ENCODE peak calls at places on chromosomes 2 and 18, in five cellular contexts. One of them, this sample, is unnamed.

GRCh38 chr18:4758980-4759379 is 303.9 kb upstream of the DLGAP1 start:
- DNase-seq in H1: no peak
- DNase-seq in HepG2: no peak
- DNase-seq in NT2/D1: no peak
- DNase-seq in GM12878: no peak
- DNase-seq in this sample: no peak

GRCh38 chr18:3151379-3152264 is 68.1 kb downstream of the MYOM1 start:
- DNase-seq in H1: no peak
- DNase-seq in HepG2: peak; percentile 36
- DNase-seq in NT2/D1: no peak
- DNase-seq in GM12878: no peak
- DNase-seq in this sample: peak; percentile 28

GRCh38 chr2:128300621-128301020 is 18.0 kb downstream of the HS6ST1 start:
- DNase-seq in H1: no peak
- DNase-seq in HepG2: no peak
- DNase-seq in NT2/D1: no peak
- DNase-seq in GM12878: no peak
- DNase-seq in this sample: no peak

GRCh38 chr2:167943877-167944276 is 303.5 kb downstream of the STK39 start:
- DNase-seq in H1: no peak
- DNase-seq in HepG2: no peak
- DNase-seq in NT2/D1: no peak
- DNase-seq in GM12878: no peak
- DNase-seq in this sample: no peak

GRCh38 chr2:214960677-214961076 is 151.2 kb upstream of the BARD1 start:
- DNase-seq in H1: no peak
- DNase-seq in HepG2: no peak
- DNase-seq in NT2/D1: no peak
- DNase-seq in GM12878: no peak
- DNase-seq in this sample: no peak

GRCh38 chr18:7566587-7567486 is at the start of gene PTPRM:
- DNase-seq in H1: peak; percentile 75
- DNase-seq in HepG2: peak; percentile 47
- DNase-seq in NT2/D1: no peak
- DNase-seq in GM12878: no peak
- DNase-seq in this sample: peak; percentile 68

GRCh38 chr18:11357678-11358077 is 208.3 kb upstream of the PIEZO2 start:
- DNase-seq in H1: no peak
- DNase-seq in HepG2: no peak
- DNase-seq in NT2/D1: no peak
- DNase-seq in GM12878: no peak
- DNase-seq in this sample: no peak

GRCh38 chr2:128422571-128422970 is 103.9 kb upstream of the HS6ST1 start:
- DNase-seq in H1: no peak
- DNase-seq in HepG2: no peak
- DNase-seq in NT2/D1: no peak
- DNase-seq in GM12878: no peak
- DNase-seq in this sample: no peak

GRCh38 chr2:74006424-74006823 is 21.7 kb downstream of the TET3 start:
- DNase-seq in H1: no peak
- DNase-seq in HepG2: no peak
- DNase-seq in NT2/D1: no peak
- DNase-seq in GM12878: no peak
- DNase-seq in this sample: no peak

GRCh38 chr2:68637047-68637446 is 6.3 kb upstream of the PROKR1 start:
- DNase-seq in H1: no peak
- DNase-seq in HepG2: no peak
- DNase-seq in NT2/D1: no peak
- DNase-seq in GM12878: no peak
- DNase-seq in this sample: no peak

GRCh38 chr2:16860627-16861026 is 195.0 kb upstream of the CYRIA start:
- DNase-seq in H1: no peak
- DNase-seq in HepG2: no peak
- DNase-seq in NT2/D1: no peak
- DNase-seq in GM12878: no peak
- DNase-seq in this sample: no peak

GRCh38 chr2:104701471-104701911 is 152.4 kb upstream of the POU3F3 start:
- DNase-seq in H1: no peak
- DNase-seq in HepG2: no peak
- DNase-seq in NT2/D1: no peak
- DNase-seq in GM12878: no peak
- DNase-seq in this sample: no peak

GRCh38 chr18:42958353-42958752 is 157.1 kb downstream of the RIT2 start:
- DNase-seq in H1: no peak
- DNase-seq in HepG2: no peak
- DNase-seq in NT2/D1: no peak
- DNase-seq in GM12878: no peak
- DNase-seq in this sample: no peak

GRCh38 chr18:42954887-42955286 is 160.6 kb downstream of the RIT2 start:
- DNase-seq in H1: no peak
- DNase-seq in HepG2: no peak
- DNase-seq in NT2/D1: no peak
- DNase-seq in GM12878: no peak
- DNase-seq in this sample: no peak

GRCh38 chr18:42953306-42953705 is 162.2 kb downstream of the RIT2 start:
- DNase-seq in H1: no peak
- DNase-seq in HepG2: no peak
- DNase-seq in NT2/D1: no peak
- DNase-seq in GM12878: no peak
- DNase-seq in this sample: no peak

GRCh38 chr18:42959528-42959927 is 156.0 kb downstream of the RIT2 start:
- DNase-seq in H1: no peak
- DNase-seq in HepG2: no peak
- DNase-seq in NT2/D1: no peak
- DNase-seq in GM12878: no peak
- DNase-seq in this sample: no peak

GRCh38 chr18:42956287-42956686 is 159.2 kb downstream of the RIT2 start:
- DNase-seq in H1: no peak
- DNase-seq in HepG2: no peak
- DNase-seq in NT2/D1: no peak
- DNase-seq in GM12878: no peak
- DNase-seq in this sample: no peak
- TF ChIP-seq SUZ12 in H1: no peak
- TF ChIP-seq SUZ12 in HepG2: no peak
- TF ChIP-seq SUZ12 in NT2/D1: no peak
- TF ChIP-seq SUZ12 in GM12878: no peak
- TF ChIP-seq SUZ12 in this sample: no peak

GRCh38 chr2:150120271-150120950 is 367.1 kb downstream of the RND3 start:
- DNase-seq in H1: no peak
- DNase-seq in HepG2: no peak
- DNase-seq in NT2/D1: no peak
- DNase-seq in GM12878: no peak
- DNase-seq in this sample: no peak
- TF ChIP-seq SUZ12 in H1: no peak
- TF ChIP-seq SUZ12 in HepG2: no peak
- TF ChIP-seq SUZ12 in NT2/D1: no peak
- TF ChIP-seq SUZ12 in GM12878: no peak
- TF ChIP-seq SUZ12 in this sample: no peak

DNA sequence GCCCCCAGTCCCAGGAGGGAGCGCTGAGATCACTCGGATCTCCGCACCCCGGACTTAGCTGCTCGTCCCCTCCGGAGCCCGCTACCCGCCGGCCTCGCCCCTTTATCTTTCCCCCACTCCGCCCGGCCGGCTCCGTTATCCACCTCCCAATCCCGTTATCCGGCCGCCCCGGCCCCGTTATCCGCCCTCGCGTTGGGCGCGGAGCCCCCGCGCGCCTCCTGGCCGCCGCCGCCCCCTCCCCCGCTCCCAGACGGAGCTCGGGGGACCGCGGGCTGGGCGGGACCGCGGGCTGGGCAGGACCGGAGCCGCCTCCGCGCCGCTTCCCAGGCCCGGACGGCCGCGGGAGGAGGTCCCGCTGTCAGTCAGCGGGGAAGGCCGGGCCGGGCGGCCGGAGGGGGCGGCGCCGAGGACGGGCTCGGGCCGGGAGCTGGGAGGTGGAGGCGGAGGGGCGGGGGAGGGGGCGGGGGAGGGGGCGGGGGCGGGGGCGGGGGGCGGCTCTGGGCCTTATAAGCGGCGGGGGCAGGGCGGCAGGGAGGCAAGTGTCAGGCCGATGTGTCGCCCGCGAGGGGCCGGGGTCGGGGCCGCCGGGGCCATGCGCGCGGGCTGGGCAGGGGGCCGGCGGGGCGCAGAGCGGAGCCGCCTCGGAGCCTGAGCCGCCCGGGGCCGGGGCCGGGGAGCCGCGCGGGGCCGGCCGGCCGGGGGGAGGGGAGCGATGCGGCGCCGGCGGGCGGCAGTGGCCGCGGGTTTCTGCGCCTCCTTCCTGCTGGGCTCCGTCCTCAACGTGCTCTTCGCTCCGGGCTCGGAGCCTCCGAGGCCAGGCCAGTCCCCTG is at the start of gene PKDCC:
- DNase-seq in H1: peak; percentile 88
- DNase-seq in HepG2: peak; percentile 75
- DNase-seq in NT2/D1: peak; percentile 77
- DNase-seq in GM12878: no peak
- DNase-seq in this sample: peak; percentile 90
- TF ChIP-seq SUZ12 in H1: no peak
- TF ChIP-seq SUZ12 in HepG2: no peak
- TF ChIP-seq SUZ12 in NT2/D1: no peak
- TF ChIP-seq SUZ12 in GM12878: no peak
- TF ChIP-seq SUZ12 in this sample: no peak

DNA sequence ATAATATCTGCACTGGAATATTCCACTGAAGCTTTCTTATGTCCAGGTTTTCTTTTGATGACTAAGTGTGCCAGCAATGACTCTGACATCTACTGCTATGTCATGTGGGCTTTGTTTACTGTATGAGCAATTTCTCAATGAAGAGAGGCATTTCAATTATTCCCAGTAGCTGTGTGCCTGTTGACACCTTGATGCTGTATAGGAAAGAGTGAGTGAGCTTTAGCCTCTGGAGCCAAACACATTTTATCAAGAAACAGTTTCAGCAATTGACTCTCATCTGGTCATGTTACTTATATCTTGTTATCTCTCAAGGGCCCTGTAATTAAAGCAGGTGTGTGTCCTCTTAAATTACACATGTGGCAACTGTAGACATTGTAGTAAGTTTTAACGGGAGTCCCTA is 493.2 kb upstream of the FANCL start:
- DNase-seq in H1: no peak
- DNase-seq in HepG2: peak; percentile 35
- DNase-seq in NT2/D1: no peak
- DNase-seq in GM12878: no peak
- DNase-seq in this sample: no peak
- TF ChIP-seq SUZ12 in H1: no peak
- TF ChIP-seq SUZ12 in HepG2: no peak
- TF ChIP-seq SUZ12 in NT2/D1: no peak
- TF ChIP-seq SUZ12 in GM12878: no peak
- TF ChIP-seq SUZ12 in this sample: no peak

GRCh38 chr2:156841321-156841720 is 405.1 kb downstream of the GPD2 start:
- DNase-seq in H1: no peak
- DNase-seq in HepG2: no peak
- DNase-seq in NT2/D1: no peak
- DNase-seq in GM12878: no peak
- DNase-seq in this sample: no peak
- TF ChIP-seq SUZ12 in H1: no peak
- TF ChIP-seq SUZ12 in HepG2: no peak
- TF ChIP-seq SUZ12 in NT2/D1: no peak
- TF ChIP-seq SUZ12 in GM12878: no peak
- TF ChIP-seq SUZ12 in this sample: no peak

GRCh38 chr18:24924066-24924716 is 427.8 kb downstream of the ZNF521 start:
- DNase-seq in H1: peak; percentile 61
- DNase-seq in HepG2: no peak
- DNase-seq in NT2/D1: no peak
- DNase-seq in GM12878: no peak
- DNase-seq in this sample: no peak
- TF ChIP-seq SUZ12 in H1: no peak
- TF ChIP-seq SUZ12 in HepG2: no peak
- TF ChIP-seq SUZ12 in NT2/D1: no peak
- TF ChIP-seq SUZ12 in GM12878: no peak
- TF ChIP-seq SUZ12 in this sample: no peak

GRCh38 chr2:20507166-20507692 is 60.4 kb downstream of the RHOB start:
- DNase-seq in H1: no peak
- DNase-seq in HepG2: no peak
- DNase-seq in NT2/D1: no peak
- DNase-seq in GM12878: peak; percentile 62
- DNase-seq in this sample: no peak

GRCh38 chr2:20507711-20508110 is 60.8 kb downstream of the RHOB start:
- DNase-seq in H1: no peak
- DNase-seq in HepG2: no peak
- DNase-seq in NT2/D1: no peak
- DNase-seq in GM12878: no peak
- DNase-seq in this sample: no peak

GRCh38 chr2:20509301-20509765 is 62.5 kb downstream of the RHOB start:
- DNase-seq in H1: no peak
- DNase-seq in HepG2: no peak
- DNase-seq in NT2/D1: no peak
- DNase-seq in GM12878: no peak
- DNase-seq in this sample: no peak

GRCh38 chr2:20504174-20504573 is 57.3 kb downstream of the RHOB start:
- DNase-seq in H1: no peak
- DNase-seq in HepG2: no peak
- DNase-seq in NT2/D1: no peak
- DNase-seq in GM12878: no peak
- DNase-seq in this sample: no peak

DNA sequence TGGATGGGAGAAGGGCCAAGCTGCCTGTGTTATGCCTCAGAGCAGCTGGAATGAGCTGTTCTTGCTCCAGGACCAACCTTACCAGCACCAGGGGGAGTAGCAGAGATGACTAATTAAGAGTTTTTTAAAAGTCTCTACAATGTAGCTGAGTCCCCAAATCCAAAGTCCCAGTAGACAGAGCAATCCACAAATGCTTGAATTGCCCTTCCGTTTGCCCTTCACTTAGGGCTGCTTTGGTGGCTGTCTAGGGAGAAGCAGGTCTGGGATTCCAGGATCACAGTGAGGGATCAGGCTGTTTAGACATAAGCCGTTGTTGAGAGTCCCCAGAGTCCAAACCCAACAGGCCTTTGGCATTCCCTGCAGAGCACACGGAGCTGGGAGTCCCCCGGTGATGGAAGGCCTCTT is 59.4 kb downstream of the RHOB start:
- DNase-seq in H1: no peak
- DNase-seq in HepG2: peak; percentile 75
- DNase-seq in NT2/D1: no peak
- DNase-seq in GM12878: no peak
- DNase-seq in this sample: no peak
- TF ChIP-seq SUZ12 in H1: no peak
- TF ChIP-seq SUZ12 in HepG2: no peak
- TF ChIP-seq SUZ12 in NT2/D1: no peak
- TF ChIP-seq SUZ12 in GM12878: no peak
- TF ChIP-seq SUZ12 in this sample: no peak